ENCODE peak calls at places on chromosomes 7 and 10, in eight cellular contexts. P is astrocyte; H is T-helper 2 cell; W is IMR-90; T is activated T-cell treated with anti-CD3 and anti-CD28 coated beads for 1 hour; F is natural killer cell; Q is iris pigment epithelial cell; Y is stimulated activated CD4-positive, alpha-beta T cell treated with anti-CD3 and anti-CD28 coated beads, Interleukin-1b, Interleukin-23, amount 100 ng/mL, for 1 hour. J is an unnamed sample.

GRCh38 chr7:47345754-47346377 is 236.0 kb downstream of the TNS3 start:
- DNase-seq in F (no peak), W (no peak), Q (no peak), Y (no peak), T (no peak), P (no peak), H (no peak), J (no peak)

GRCh38 chr7:102193806-102194205 is 92.9 kb upstream of the SH2B2 start:
- DNase-seq in Q (peak), F (no peak), P (peak), H (no peak), W (peak), T (no peak), Y (no peak), J (no peak)

GRCh38 chr10:45063605-45064231 is 63.0 kb downstream of the ZNF22 start:
- DNase-seq in Y (no peak), H (no peak), F (no peak), Q (peak), T (no peak), P (no peak), W (no peak), J (no peak)

GRCh38 chr10:4254101-4254994 is 469.3 kb upstream of the KLF6 start:
- DNase-seq in T (no peak), Q (peak), P (peak), Y (no peak), H (no peak), F (no peak), W (peak), J (peak)

GRCh38 chr7:5546626-5547025 is 123.0 kb upstream of the TNRC18 start:
- DNase-seq in Y (no peak), W (no peak), Q (no peak), H (no peak), P (no peak), T (no peak), F (no peak), J (peak)

GRCh38 chr7:122674502-122674901 is 24.4 kb downstream of the RNF133 start:
- DNase-seq in Q (peak), T (no peak), P (peak), W (no peak), Y (no peak), H (no peak), F (no peak), J (peak)

GRCh38 chr10:16612148-16612742 is 90.6 kb upstream of the C1QL3 start:
- DNase-seq in P (peak), W (peak), Q (peak), Y (no peak), F (no peak), H (no peak), T (no peak), J (no peak)

GRCh38 chr10:132172091-132173066 is 14.4 kb upstream of the DPYSL4 start:
- DNase-seq in W (no peak), F (no peak), H (no peak), Q (no peak), T (no peak), P (no peak), Y (no peak), J (no peak)

GRCh38 chr10:8852546-8852945 is 798.1 kb downstream of the GATA3 start:
- DNase-seq in Q (no peak), F (no peak), T (no peak), Y (no peak), P (no peak), H (no peak), W (no peak), J (no peak)

GRCh38 chr10:104642311-104643022 is 1.4 kb downstream of the SORCS3 start:
- DNase-seq in H (no peak), W (no peak), F (no peak), T (no peak), P (peak), Y (no peak), Q (peak), J (peak)

GRCh38 chr7:74334026-74334425 is 44.8 kb downstream of the CLIP2 start:
- DNase-seq in Q (peak), H (no peak), Y (no peak), F (no peak), P (peak), W (peak), T (no peak), J (peak)

GRCh38 chr10:132429281-132430230 is 32.6 kb downstream of the PWWP2B start:
- DNase-seq in F (no peak), P (no peak), H (no peak), Q (no peak), W (no peak), T (no peak), Y (no peak), J (no peak)

GRCh38 chr7:112134039-112134438 is 72.2 kb downstream of the DOCK4 start:
- DNase-seq in Q (no peak), H (no peak), P (no peak), T (no peak), W (no peak), Y (no peak), F (no peak), J (no peak)

GRCh38 chr7:104096683-104097082 is 107.2 kb upstream of the RELN start:
- DNase-seq in H (no peak), Q (no peak), W (peak), P (no peak), Y (no peak), T (no peak), F (no peak), J (no peak)

GRCh38 chr7:115387168-115387567 is 465.3 kb downstream of the MDFIC start:
- DNase-seq in T (no peak), P (no peak), Q (no peak), Y (no peak), W (no peak), H (no peak), F (no peak), J (no peak)

GRCh38 chr10:51224610-51225230 is 150.4 kb downstream of the PRKG1 start:
- DNase-seq in F (no peak), P (peak), Y (no peak), H (no peak), W (peak), Q (peak), T (no peak), J (no peak)

GRCh38 chr7:117020605-117021002 is 67.3 kb downstream of the ST7 start:
- DNase-seq in H (no peak), T (no peak), Q (no peak), F (no peak), Y (no peak), P (no peak), W (no peak), J (no peak)

GRCh38 chr7:141072548-141073172 is 1.2 kb upstream of the TMEM178B start:
- DNase-seq in Y (no peak), W (peak), H (peak), F (no peak), T (no peak), P (peak), Q (peak), J (peak)

GRCh38 chr7:80207501-80207900 is 72.9 kb downstream of the GNAI1 start:
- DNase-seq in T (no peak), Y (no peak), F (no peak), P (no peak), H (no peak), W (no peak), Q (no peak), J (peak)

GRCh38 chr10:71210031-71210871 is 2.1 kb upstream of the UNC5B start:
- DNase-seq in H (no peak), W (no peak), F (no peak), P (no peak), T (no peak), Q (no peak), Y (no peak), J (no peak)

GRCh38 chr7:42694894-42695553 is 216.8 kb downstream of the C7orf25 start:
- DNase-seq in W (no peak), Y (no peak), F (no peak), P (peak), Q (peak), T (no peak), H (no peak), J (no peak)

GRCh38 chr10:103491729-103492364 is 1.7 kb upstream of the NEURL1 start:
- DNase-seq in W (peak), F (no peak), P (peak), H (no peak), Q (peak), T (no peak), Y (no peak), J (peak)

GRCh38 chr7:80883188-80884025 is 35.4 kb downstream of the SEMA3C start:
- DNase-seq in T (no peak), Q (peak), Y (no peak), H (no peak), W (peak), P (peak), F (no peak), J (peak)

GRCh38 chr7:16062269-16062668 is 359.1 kb downstream of the CRPPA start:
- DNase-seq in P (peak), Y (no peak), Q (peak), H (no peak), T (no peak), F (no peak), W (peak), J (peak)

GRCh38 chr10:132889091-132889490 is 53.3 kb downstream of the CFAP46 start:
- DNase-seq in F (no peak), P (no peak), H (no peak), W (peak), T (no peak), Y (no peak), Q (no peak), J (peak)

J was measured in osteoblast.